ENCODE peak calls at places on chromosomes 16 and 17, in five cellular contexts. G is GM18507, R is NCI-H774, N is fibroblast of villous mesenchyme, S is NCI-H1048. E is an unnamed sample.

GRCh38 chr17:44826123-44826790 is 3.8 kb downstream of the GJC1 start:
- DNase-seq in R (no peak), S (no peak), N (no peak), G (no peak), E (no peak)

GRCh38 chr16:87586201-87586782 is 16.0 kb upstream of the JPH3 start:
- DNase-seq in G (no peak), S (no peak), R (no peak), N (peak; percentile 89), E (peak; percentile 79)

GRCh38 chr16:30853758-30854157 is 40.1 kb downstream of the BCL7C start:
- DNase-seq in N (no peak), G (no peak), S (no peak), R (no peak), E (no peak)

GRCh38 chr16:73151225-73151624 is 103.3 kb upstream of the ZFHX3 start:
- DNase-seq in N (no peak), S (no peak), R (no peak), G (no peak), E (no peak)

GRCh38 chr17:7058831-7059447 is 15.0 kb upstream of the SLC16A11 start:
- DNase-seq in N (no peak), R (no peak), S (no peak), G (no peak), E (peak; percentile 71)

GRCh38 chr17:78144146-78144719 is 2.0 kb upstream of the C17orf99 start:
- DNase-seq in R (no peak), N (peak; percentile 90), G (no peak), S (no peak), E (peak; percentile 77)

GRCh38 chr16:2194852-2195315 is 1.5 kb downstream of the CASKIN1 start:
- DNase-seq in S (no peak), R (no peak), N (peak; percentile 35), G (peak; percentile 39), E (peak; percentile 34)

GRCh38 chr17:62823111-62823895 is 15.2 kb upstream of the MARCHF10 start:
- DNase-seq in N (peak; percentile 32), S (no peak), G (no peak), R (no peak), E (peak; percentile 66)

GRCh38 chr16:12462690-12463646 is 340.7 kb downstream of the CPPED1 start:
- DNase-seq in R (no peak), S (no peak), G (no peak), N (peak; percentile 24), E (peak; percentile 80)

GRCh38 chr16:89507834-89508590 is at the start of gene SPG7:
- DNase-seq in N (peak; percentile 86), S (peak; percentile 54), G (peak; percentile 97), R (peak; percentile 31), E (peak; percentile 86)

GRCh38 chr17:4533522-4534502 is 21.4 kb downstream of the MYBBP1A start:
- DNase-seq in N (no peak), G (no peak), R (no peak), S (no peak), E (no peak)

GRCh38 chr17:11238710-11239109 is 2.3 kb upstream of the SHISA6 start:
- DNase-seq in S (no peak), N (no peak), R (no peak), G (no peak), E (no peak)

GRCh38 chr16:73064996-73065349 is 17.0 kb upstream of the ZFHX3 start:
- DNase-seq in R (no peak), S (no peak), G (no peak), N (no peak), E (no peak)

GRCh38 chr17:27323538-27324212 is 29.8 kb downstream of the WSB1 start:
- DNase-seq in R (peak; percentile 59), S (no peak), G (no peak), N (peak; percentile 87), E (peak; percentile 67)

GRCh38 chr17:34826332-34826731 is 134.9 kb downstream of the CCT6B start:
- DNase-seq in G (no peak), N (no peak), S (no peak), R (no peak), E (no peak)

GRCh38 chr17:15947976-15948752 is 3.2 kb downstream of the ADORA2B start:
- DNase-seq in N (no peak), R (no peak), S (no peak), G (no peak), E (no peak)

GRCh38 chr16:21081329-21081728 is 69.3 kb downstream of the DNAH3 start:
- DNase-seq in S (no peak), N (no peak), G (no peak), R (no peak), E (no peak)

E was measured in iris pigment epithelial cell.